ENCODE peak calls at places on chromosomes 16 and 17, in five cellular contexts. One of them, this sample, is unnamed.

GRCh38 chr17:66948061-66948750 is 16.3 kb upstream of the CACNG4 start:
- DNase-seq in T-helper 9 cell: no peak
- DNase-seq in AG08395: no peak
- DNase-seq in CD4-positive, CD25-positive, alpha-beta regulatory T cell: no peak
- DNase-seq in NCI-H1092: no peak
- DNase-seq in this sample: no peak

GRCh38 chr16:66489818-66490217 is 60.1 kb downstream of the TK2 start:
- DNase-seq in T-helper 9 cell: no peak
- DNase-seq in AG08395: no peak
- DNase-seq in CD4-positive, CD25-positive, alpha-beta regulatory T cell: no peak
- DNase-seq in NCI-H1092: no peak
- DNase-seq in this sample: no peak

GRCh38 chr16:4317471-4318170 is 1.8 kb downstream of the GLIS2 start:
- DNase-seq in T-helper 9 cell: no peak
- DNase-seq in AG08395: no peak
- DNase-seq in CD4-positive, CD25-positive, alpha-beta regulatory T cell: no peak
- DNase-seq in NCI-H1092: no peak
- DNase-seq in this sample: no peak

GRCh38 chr17:37614391-37614790 is 5.2 kb upstream of the SYNRG start:
- DNase-seq in T-helper 9 cell: no peak
- DNase-seq in AG08395: peak; percentile 65
- DNase-seq in CD4-positive, CD25-positive, alpha-beta regulatory T cell: no peak
- DNase-seq in NCI-H1092: no peak
- DNase-seq in this sample: no peak

GRCh38 chr17:59406808-59407381 is 75.4 kb downstream of the YPEL2 start:
- DNase-seq in T-helper 9 cell: no peak
- DNase-seq in AG08395: no peak
- DNase-seq in CD4-positive, CD25-positive, alpha-beta regulatory T cell: no peak
- DNase-seq in NCI-H1092: peak; percentile 80
- DNase-seq in this sample: no peak

GRCh38 chr17:75689441-75689873 is 22.3 kb downstream of the SAP30BP start:
- DNase-seq in T-helper 9 cell: no peak
- DNase-seq in AG08395: no peak
- DNase-seq in CD4-positive, CD25-positive, alpha-beta regulatory T cell: peak; percentile 88
- DNase-seq in NCI-H1092: no peak
- DNase-seq in this sample: peak; percentile 56

GRCh38 chr16:13193721-13194120 is 292.3 kb downstream of the SHISA9 start:
- DNase-seq in T-helper 9 cell: no peak
- DNase-seq in AG08395: no peak
- DNase-seq in CD4-positive, CD25-positive, alpha-beta regulatory T cell: no peak
- DNase-seq in NCI-H1092: no peak
- DNase-seq in this sample: no peak

GRCh38 chr16:67456383-67457140 is 24.4 kb downstream of the ATP6V0D1 start:
- DNase-seq in T-helper 9 cell: no peak
- DNase-seq in AG08395: peak; percentile 74
- DNase-seq in CD4-positive, CD25-positive, alpha-beta regulatory T cell: no peak
- DNase-seq in NCI-H1092: no peak
- DNase-seq in this sample: no peak

GRCh38 chr17:82536220-82537201 is 17.0 kb downstream of the FOXK2 start:
- DNase-seq in T-helper 9 cell: no peak
- DNase-seq in AG08395: peak; percentile 61
- DNase-seq in CD4-positive, CD25-positive, alpha-beta regulatory T cell: peak; percentile 28
- DNase-seq in NCI-H1092: no peak
- DNase-seq in this sample: no peak

GRCh38 chr17:37792787-37793186 is 47.9 kb upstream of the HNF1B start:
- DNase-seq in T-helper 9 cell: no peak
- DNase-seq in AG08395: peak; percentile 47
- DNase-seq in CD4-positive, CD25-positive, alpha-beta regulatory T cell: no peak
- DNase-seq in NCI-H1092: no peak
- DNase-seq in this sample: no peak

GRCh38 chr16:89863741-89864391 is 9.5 kb upstream of the TCF25 start:
- DNase-seq in T-helper 9 cell: no peak
- DNase-seq in AG08395: no peak
- DNase-seq in CD4-positive, CD25-positive, alpha-beta regulatory T cell: peak; percentile 63
- DNase-seq in NCI-H1092: no peak
- DNase-seq in this sample: no peak

GRCh38 chr17:14156689-14157088 is 80.0 kb downstream of the CDRT15 start:
- DNase-seq in T-helper 9 cell: no peak
- DNase-seq in AG08395: peak; percentile 73
- DNase-seq in CD4-positive, CD25-positive, alpha-beta regulatory T cell: no peak
- DNase-seq in NCI-H1092: no peak
- DNase-seq in this sample: peak; percentile 77

GRCh38 chr16:47424846-47425245 is 36.0 kb downstream of the ITFG1 start:
- DNase-seq in T-helper 9 cell: no peak
- DNase-seq in AG08395: no peak
- DNase-seq in CD4-positive, CD25-positive, alpha-beta regulatory T cell: no peak
- DNase-seq in NCI-H1092: no peak
- DNase-seq in this sample: no peak

GRCh38 chr16:66460703-66461102 is 33.6 kb downstream of the BEAN1 start:
- DNase-seq in T-helper 9 cell: no peak
- DNase-seq in AG08395: no peak
- DNase-seq in CD4-positive, CD25-positive, alpha-beta regulatory T cell: no peak
- DNase-seq in NCI-H1092: no peak
- DNase-seq in this sample: no peak

GRCh38 chr16:22624038-22624656 is 113.5 kb downstream of the NPIPB5 start:
- DNase-seq in T-helper 9 cell: no peak
- DNase-seq in AG08395: no peak
- DNase-seq in CD4-positive, CD25-positive, alpha-beta regulatory T cell: no peak
- DNase-seq in NCI-H1092: peak; percentile 51
- DNase-seq in this sample: no peak

GRCh38 chr17:36544049-36544319 is 735 bp upstream of the GGNBP2 start:
- DNase-seq in T-helper 9 cell: no peak
- DNase-seq in AG08395: peak; percentile 41
- DNase-seq in CD4-positive, CD25-positive, alpha-beta regulatory T cell: peak; percentile 44
- DNase-seq in NCI-H1092: no peak
- DNase-seq in this sample: no peak

GRCh38 chr16:88116121-88116900 is 165.1 kb downstream of the BANP start:
- DNase-seq in T-helper 9 cell: no peak
- DNase-seq in AG08395: no peak
- DNase-seq in CD4-positive, CD25-positive, alpha-beta regulatory T cell: no peak
- DNase-seq in NCI-H1092: peak; percentile 45
- DNase-seq in this sample: no peak

GRCh38 chr17:78316867-78317816 is 42.7 kb downstream of the SOCS3 start:
- DNase-seq in T-helper 9 cell: no peak
- DNase-seq in AG08395: no peak
- DNase-seq in CD4-positive, CD25-positive, alpha-beta regulatory T cell: no peak
- DNase-seq in NCI-H1092: no peak
- DNase-seq in this sample: no peak